ENCODE peak calls at places on chromosome 4, in eight cellular contexts. A is EL, B is tibial nerve, E is NCI-H1694 treated with DMSO at 0.1 percent for 48 hours, S is sciatic nerve, O is ACHN, I is suprapubic skin, P is fibroblast of pulmonary artery. N is an unnamed sample.

GRCh38 chr4:128315756-128316520 is 28.3 kb upstream of the PGRMC2 start:
- DNase-seq in O (no peak), S (no peak), B (no peak), I (no peak), E (no peak), A (peak), P (no peak), N (no peak)

GRCh38 chr4:184693056-184693455 is 40.8 kb downstream of the CENPU start:
- DNase-seq in I (no peak), S (no peak), A (no peak), P (peak), E (no peak), B (no peak), O (no peak), N (no peak)

GRCh38 chr4:23923141-23923540 is 33.3 kb upstream of the PPARGC1A start:
- DNase-seq in S (no peak), I (no peak), P (no peak), O (no peak), A (no peak), B (no peak), E (no peak), N (no peak)

GRCh38 chr4:47674173-47674572 is 163.7 kb downstream of the CORIN start:
- DNase-seq in B (no peak), P (no peak), E (no peak), I (no peak), A (no peak), S (no peak), O (no peak), N (no peak)

GRCh38 chr4:10456270-10457254 is 664 bp downstream of the ZNF518B start:
- DNase-seq in B (no peak), S (peak), A (peak), P (peak), E (no peak), O (no peak), I (no peak), N (peak)

GRCh38 chr4:150978738-150979575 is 36.1 kb downstream of the LRBA start:
- DNase-seq in B (no peak), S (no peak), P (no peak), O (no peak), E (no peak), I (no peak), A (no peak), N (no peak)

GRCh38 chr4:173782660-173783059 is 252.6 kb upstream of the HAND2 start:
- DNase-seq in S (no peak), I (no peak), O (no peak), B (no peak), P (no peak), E (no peak), A (no peak), N (no peak)

GRCh38 chr4:148207074-148207473 is 235.1 kb downstream of the NR3C2 start:
- DNase-seq in B (no peak), A (no peak), E (no peak), P (no peak), O (no peak), S (no peak), I (no peak), N (no peak)

GRCh38 chr4:89482248-89482647 is 174.6 kb upstream of the GPRIN3 start:
- DNase-seq in B (no peak), I (no peak), A (peak), E (peak), P (peak), S (no peak), O (peak), N (no peak)

N was measured in type B pancreatic cell.